ENCODE peak calls at places on chromosomes 6 and 20, in seven cellular contexts. One of them, this sample, is unnamed.

GRCh38 chr20:14510341-14510740 is 172.9 kb upstream of the FLRT3 start:
- DNase-seq in A673: no peak
- DNase-seq in GM12878: no peak
- DNase-seq in endothelial cell: no peak
- DNase-seq in activated CD4-positive, alpha-beta T cell treated with anti-CD3 and anti-CD28 coated beads, Interleukin-2, amount 50 U/mL, for 1 hour: no peak
- DNase-seq in fibroblast of mammary gland: no peak
- DNase-seq in EL: no peak
- DNase-seq in this sample: no peak

GRCh38 chr6:136968831-136969230 is 46.7 kb downstream of the SLC35D3 start:
- DNase-seq in activated CD4-positive, alpha-beta T cell treated with anti-CD3 and anti-CD28 coated beads, Interleukin-2, amount 50 U/mL, for 1 hour: no peak
- DNase-seq in fibroblast of mammary gland: no peak
- DNase-seq in GM12878: no peak
- DNase-seq in endothelial cell: no peak
- DNase-seq in EL: no peak
- DNase-seq in A673: no peak
- DNase-seq in this sample: no peak

GRCh38 chr20:46797201-46797600 is 87.8 kb downstream of the SLC2A10 start:
- DNase-seq in endothelial cell: no peak
- DNase-seq in GM12878: no peak
- DNase-seq in EL: no peak
- DNase-seq in fibroblast of mammary gland: no peak
- DNase-seq in A673: no peak
- DNase-seq in activated CD4-positive, alpha-beta T cell treated with anti-CD3 and anti-CD28 coated beads, Interleukin-2, amount 50 U/mL, for 1 hour: no peak
- DNase-seq in this sample: no peak

GRCh38 chr6:42704251-42704936 is 18.0 kb downstream of the PRPH2 start:
- DNase-seq in EL: no peak
- DNase-seq in GM12878: no peak
- DNase-seq in activated CD4-positive, alpha-beta T cell treated with anti-CD3 and anti-CD28 coated beads, Interleukin-2, amount 50 U/mL, for 1 hour: no peak
- DNase-seq in endothelial cell: no peak
- DNase-seq in A673: peak; percentile 67
- DNase-seq in fibroblast of mammary gland: peak; percentile 26
- DNase-seq in this sample: no peak

GRCh38 chr6:43186019-43186418 is 4.0 kb downstream of the CUL9 start:
- DNase-seq in GM12878: no peak
- DNase-seq in activated CD4-positive, alpha-beta T cell treated with anti-CD3 and anti-CD28 coated beads, Interleukin-2, amount 50 U/mL, for 1 hour: no peak
- DNase-seq in endothelial cell: no peak
- DNase-seq in A673: no peak
- DNase-seq in fibroblast of mammary gland: no peak
- DNase-seq in EL: no peak
- DNase-seq in this sample: no peak

GRCh38 chr6:28634758-28635546 is 109.3 kb downstream of the GPX5 start:
- DNase-seq in EL: peak; percentile 26
- DNase-seq in endothelial cell: peak; percentile 47
- DNase-seq in fibroblast of mammary gland: peak; percentile 36
- DNase-seq in activated CD4-positive, alpha-beta T cell treated with anti-CD3 and anti-CD28 coated beads, Interleukin-2, amount 50 U/mL, for 1 hour: no peak
- DNase-seq in GM12878: no peak
- DNase-seq in A673: peak; percentile 47
- DNase-seq in this sample: no peak

GRCh38 chr6:37460805-37461204 is 27.8 kb downstream of the CMTR1 start:
- DNase-seq in GM12878: no peak
- DNase-seq in A673: no peak
- DNase-seq in fibroblast of mammary gland: no peak
- DNase-seq in endothelial cell: no peak
- DNase-seq in activated CD4-positive, alpha-beta T cell treated with anti-CD3 and anti-CD28 coated beads, Interleukin-2, amount 50 U/mL, for 1 hour: no peak
- DNase-seq in EL: no peak
- DNase-seq in this sample: no peak

GRCh38 chr6:6825986-6826901 is 237.7 kb downstream of the LY86 start:
- DNase-seq in activated CD4-positive, alpha-beta T cell treated with anti-CD3 and anti-CD28 coated beads, Interleukin-2, amount 50 U/mL, for 1 hour: no peak
- DNase-seq in fibroblast of mammary gland: no peak
- DNase-seq in endothelial cell: no peak
- DNase-seq in GM12878: peak; percentile 69
- DNase-seq in EL: peak; percentile 20
- DNase-seq in A673: no peak
- DNase-seq in this sample: no peak

GRCh38 chr6:392441-393390 is 1.2 kb downstream of the IRF4 start:
- DNase-seq in GM12878: no peak
- DNase-seq in fibroblast of mammary gland: peak; percentile 8
- DNase-seq in A673: no peak
- DNase-seq in endothelial cell: peak; percentile 26
- DNase-seq in EL: no peak
- DNase-seq in activated CD4-positive, alpha-beta T cell treated with anti-CD3 and anti-CD28 coated beads, Interleukin-2, amount 50 U/mL, for 1 hour: peak; percentile 34
- DNase-seq in this sample: peak; percentile 37

GRCh38 chr6:151370509-151371078 is 20.8 kb downstream of the ZBTB2 start:
- DNase-seq in EL: no peak
- DNase-seq in A673: no peak
- DNase-seq in GM12878: no peak
- DNase-seq in endothelial cell: no peak
- DNase-seq in activated CD4-positive, alpha-beta T cell treated with anti-CD3 and anti-CD28 coated beads, Interleukin-2, amount 50 U/mL, for 1 hour: no peak
- DNase-seq in fibroblast of mammary gland: peak; percentile 47
- DNase-seq in this sample: no peak

GRCh38 chr6:52063584-52064400 is 23.6 kb downstream of the PKHD1 start:
- DNase-seq in GM12878: peak; percentile 42
- DNase-seq in activated CD4-positive, alpha-beta T cell treated with anti-CD3 and anti-CD28 coated beads, Interleukin-2, amount 50 U/mL, for 1 hour: peak; percentile 32
- DNase-seq in endothelial cell: peak; percentile 68
- DNase-seq in EL: peak; percentile 51
- DNase-seq in fibroblast of mammary gland: peak; percentile 48
- DNase-seq in A673: peak; percentile 99
- DNase-seq in this sample: peak; percentile 48